ENCODE peak calls at places on chromosomes 4 and X, in nine cellular contexts. T, S, Q, J, G, Z, M, R and V are unnamed samples.

GRCh38 chr4:86664959-86665358 is 70.8 kb downstream of the PTPN13 start:
- DNase-seq in R (peak), Z (no peak), T (no peak), M (no peak), S (no peak), J (peak), Q (peak), G (no peak), V (no peak)

GRCh38 chrX:84188320-84188834 is 378 bp upstream of the RPS6KA6 start:
- DNase-seq in M (peak), Q (peak), G (peak), R (peak), S (no peak), T (peak), Z (peak), J (peak), V (peak)

GRCh38 chrX:64536740-64537139 is 141.5 kb upstream of the MTMR8 start:
- DNase-seq in Z (no peak), S (no peak), G (no peak), T (no peak), R (no peak), Q (no peak), M (no peak), J (no peak), V (no peak)

GRCh38 chrX:153533041-153533565 is 15.7 kb downstream of the ATP2B3 start:
- DNase-seq in R (no peak), G (no peak), Q (no peak), M (no peak), T (no peak), S (no peak), Z (no peak), J (no peak), V (no peak)

GRCh38 chr4:73853246-73853704 is at the start of gene PF4V1:
- DNase-seq in Q (no peak), G (peak), R (no peak), S (no peak), T (no peak), Z (peak), M (no peak), J (no peak), V (no peak)

GRCh38 chr4:83261307-83261706 is 23.3 kb downstream of the COQ2 start:
- DNase-seq in R (no peak), G (no peak), T (no peak), S (no peak), J (no peak), Z (no peak), Q (no peak), M (no peak), V (no peak)

GRCh38 chrX:119518371-119518770 is 46.8 kb downstream of the STEEP1 start:
- DNase-seq in T (no peak), G (no peak), Z (no peak), M (no peak), S (no peak), J (no peak), R (no peak), Q (no peak), V (no peak)

GRCh38 chr4:118942465-118942864 is 53.8 kb downstream of the SYNPO2 start:
- DNase-seq in S (no peak), R (no peak), Z (no peak), M (no peak), Q (no peak), J (no peak), T (no peak), G (no peak), V (no peak)

GRCh38 chrX:38868941-38869378 is 67.7 kb downstream of the MID1IP1 start:
- DNase-seq in J (peak), Z (no peak), T (no peak), Q (no peak), S (no peak), R (peak), M (no peak), G (no peak), V (no peak)

GRCh38 chr4:151324449-151325319 is 721 bp downstream of the SH3D19 start:
- DNase-seq in T (no peak), G (peak), Q (peak), J (peak), R (peak), Z (peak), M (peak), S (no peak), V (peak)

GRCh38 chr4:173477016-173477415 is 53.0 kb downstream of the HAND2 start:
- DNase-seq in Z (no peak), Q (no peak), S (no peak), R (no peak), M (no peak), T (no peak), J (peak), G (no peak), V (no peak)

GRCh38 chr4:3791910-3792542 is 25.8 kb downstream of the ADRA2C start:
- DNase-seq in M (peak), J (peak), R (peak), Z (peak), S (no peak), G (peak), T (peak), Q (peak), V (no peak)